ENCODE peak calls at places on chromosomes 5 and 9, in nine cellular contexts. H, L, C, Q, E, R, K, Z and M are unnamed samples.

GRCh38 chr9:130694205-130694604 is 625 bp downstream of the EXOSC2 start:
- DNase-seq in Q (no peak), L (no peak), C (no peak), H (no peak), Z (no peak), E (no peak), K (no peak), R (peak), M (no peak)

GRCh38 chr5:38640012-38640395 is 83.6 kb upstream of the LIFR start:
- DNase-seq in R (no peak), K (peak), H (no peak), Z (no peak), C (peak), L (peak), Q (no peak), E (peak), M (no peak)

GRCh38 chr9:117460743-117461142 is 45.9 kb upstream of the ASTN2 start:
- DNase-seq in L (no peak), Q (no peak), Z (no peak), C (no peak), E (no peak), K (no peak), R (no peak), H (no peak), M (no peak)

GRCh38 chr5:73233053-73233460 is 60.1 kb downstream of the TMEM174 start:
- DNase-seq in L (no peak), R (no peak), C (no peak), K (no peak), Z (no peak), Q (no peak), E (no peak), H (no peak), M (no peak)

GRCh38 chr9:96193356-96193755 is 108.6 kb downstream of the HSD17B3 start:
- DNase-seq in K (no peak), R (no peak), C (no peak), L (no peak), Z (no peak), H (no peak), E (peak), Q (no peak), M (no peak)

GRCh38 chr9:122087406-122088200 is 5.5 kb downstream of the TTLL11 start:
- DNase-seq in E (peak), H (no peak), C (peak), K (peak), R (no peak), L (no peak), Z (no peak), Q (no peak), M (no peak)

GRCh38 chr9:72925126-72925810 is 27.6 kb downstream of the ALDH1A1 start:
- DNase-seq in K (no peak), H (no peak), Q (no peak), E (no peak), L (no peak), R (no peak), C (no peak), Z (no peak), M (no peak)

GRCh38 chr9:128094950-128095544 is 27.0 kb downstream of the SLC25A25 start:
- DNase-seq in R (no peak), L (no peak), Q (peak), E (no peak), Z (no peak), K (no peak), H (no peak), C (no peak), M (no peak)

GRCh38 chr9:3526903-3527652 is 1.3 kb upstream of the RFX3 start:
- DNase-seq in H (no peak), R (peak), E (no peak), L (peak), C (peak), Q (no peak), K (no peak), Z (no peak), M (no peak)

GRCh38 chr5:87944553-87945320 is 323.9 kb downstream of the TMEM161B start:
- DNase-seq in C (no peak), H (peak), Q (no peak), K (peak), Z (no peak), E (peak), R (no peak), L (no peak), M (no peak)

GRCh38 chr9:94718936-94719335 is 7.6 kb upstream of the AOPEP start:
- DNase-seq in Q (no peak), C (no peak), E (no peak), K (no peak), R (no peak), L (no peak), Z (no peak), H (no peak), M (no peak)

GRCh38 chr5:150166193-150167162 is at the start of gene CDX1:
- DNase-seq in Q (no peak), E (no peak), R (no peak), L (no peak), C (no peak), K (no peak), Z (no peak), H (no peak), M (no peak)

GRCh38 chr9:127825319-127826051 is 22.8 kb downstream of the FPGS start:
- DNase-seq in L (no peak), E (no peak), Z (no peak), R (no peak), K (no peak), Q (peak), C (no peak), H (peak), M (no peak)

GRCh38 chr5:16784843-16785791 is 151.0 kb downstream of the MYO10 start:
- DNase-seq in R (peak), H (no peak), Q (no peak), K (no peak), C (peak), E (peak), L (no peak), Z (no peak), M (peak)

GRCh38 chr5:7856855-7857254 is 5.9 kb upstream of the CFAP90 start:
- DNase-seq in Q (no peak), H (peak), K (peak), R (peak), C (peak), E (peak), Z (no peak), L (peak), M (peak)

GRCh38 chr9:110977259-110977709 is 61.0 kb downstream of the LPAR1 start:
- DNase-seq in C (peak), E (peak), R (peak), L (peak), Q (no peak), K (peak), Z (no peak), H (no peak), M (no peak)

GRCh38 chr5:1399737-1400136 is 45.5 kb downstream of the SLC6A3 start:
- DNase-seq in Z (no peak), R (no peak), K (no peak), C (no peak), E (no peak), L (no peak), H (no peak), Q (no peak), M (no peak)

GRCh38 chr5:166571668-166572067 is 1719.8 kb upstream of the WWC1 start:
- DNase-seq in E (no peak), Q (no peak), R (no peak), C (no peak), Z (no peak), L (no peak), K (no peak), H (no peak), M (no peak)

GRCh38 chr5:156181656-156182055 is 145.3 kb upstream of the SGCD start:
- DNase-seq in Z (peak), L (no peak), H (no peak), R (no peak), Q (no peak), E (no peak), C (no peak), K (no peak), M (no peak)

GRCh38 chr9:137437691-137438590 is 3.2 kb downstream of the ENTPD8 start:
- DNase-seq in C (no peak), E (no peak), R (no peak), L (peak), Z (no peak), Q (peak), K (no peak), H (no peak), M (no peak)

GRCh38 chr5:148398698-148399121 is 15.0 kb downstream of the FBXO38 start:
- DNase-seq in L (no peak), Z (no peak), H (no peak), R (no peak), C (no peak), Q (no peak), E (no peak), K (no peak), M (no peak)
- TF ChIP-seq CTCF in L (peak), Z (peak), H (no peak), R (no peak), C (no peak), Q (no peak), E (no peak), K (no peak), M (no peak)

DNA sequence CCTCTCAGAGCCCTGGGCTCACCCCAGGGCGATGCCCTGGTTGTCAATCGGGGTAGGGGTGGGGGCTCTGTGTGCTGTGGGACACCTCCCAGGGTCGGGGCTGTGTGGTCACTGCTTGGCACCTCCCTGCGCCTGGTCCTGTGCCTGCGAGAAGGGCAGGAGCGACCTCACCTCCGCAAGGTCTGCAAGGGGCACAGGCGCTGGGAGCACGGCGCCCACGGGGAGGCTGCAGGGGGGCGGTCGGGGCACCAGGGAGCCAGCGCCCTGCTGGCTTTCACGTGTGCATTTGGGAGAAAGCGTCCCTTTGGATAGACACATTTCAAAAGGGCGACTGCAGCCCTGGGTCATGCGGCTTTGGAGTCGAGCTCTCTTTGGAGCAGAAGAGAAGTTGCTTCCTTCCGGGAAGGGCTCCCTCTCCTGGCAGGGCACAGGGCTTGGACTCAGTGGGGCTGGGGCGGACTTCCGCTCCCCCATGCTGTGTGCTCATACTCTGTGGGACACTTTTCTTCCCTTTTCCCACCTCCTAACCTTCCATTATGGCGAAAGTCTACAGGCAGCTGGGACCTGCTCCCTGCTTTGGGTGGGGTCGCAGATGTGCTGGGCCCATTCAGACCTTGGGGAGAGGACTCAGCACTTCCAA is 52.8 kb upstream of the SLC28A3 start:
- DNase-seq in H (no peak), L (no peak), Z (no peak), E (no peak), Q (no peak), C (no peak), K (no peak), R (no peak), M (no peak)
- TF ChIP-seq CTCF in H (no peak), L (no peak), Z (no peak), E (no peak), Q (no peak), C (no peak), K (no peak), R (no peak), M (no peak)

GRCh38 chr9:85079374-85079773 is 409.8 kb downstream of the NTRK2 start:
- DNase-seq in Q (no peak), E (no peak), L (no peak), K (no peak), C (no peak), R (no peak), H (no peak), Z (no peak), M (no peak)
- TF ChIP-seq CTCF in Q (no peak), E (no peak), L (no peak), K (no peak), C (no peak), R (no peak), H (no peak), Z (no peak), M (no peak)

GRCh38 chr5:80656425-80656824 is 1.6 kb upstream of the DHFR start:
- DNase-seq in C (no peak), E (peak), K (no peak), H (no peak), R (no peak), Q (no peak), Z (no peak), L (no peak), M (no peak)
- TF ChIP-seq CTCF in C (no peak), E (no peak), K (no peak), H (peak), R (peak), Q (no peak), Z (peak), L (peak), M (peak)

GRCh38 chr9:91089405-91090131 is 272.1 kb downstream of the AUH start:
- DNase-seq in E (peak), L (peak), K (peak), H (no peak), Q (no peak), Z (no peak), R (peak), C (peak), M (peak)
- TF ChIP-seq CTCF in E (peak), L (peak), K (peak), H (no peak), Q (peak), Z (peak), R (peak), C (peak), M (peak)

GRCh38 chr5:106974256-106974655 is 696.5 kb downstream of the EFNA5 start:
- DNase-seq in K (no peak), Q (no peak), R (no peak), L (no peak), C (no peak), H (no peak), Z (no peak), E (no peak), M (no peak)
- TF ChIP-seq CTCF in K (no peak), Q (no peak), R (no peak), L (no peak), C (no peak), H (no peak), Z (no peak), E (no peak), M (no peak)

GRCh38 chr5:61362796-61363364 is 30.8 kb downstream of the ZSWIM6 start:
- DNase-seq in L (no peak), E (peak), C (peak), Q (no peak), Z (no peak), H (no peak), K (no peak), R (peak), M (no peak)
- TF ChIP-seq CTCF in L (peak), E (peak), C (peak), Q (no peak), Z (peak), H (peak), K (peak), R (peak), M (no peak)

GRCh38 chr9:136267261-136268111 is 21.9 kb upstream of the QSOX2 start:
- DNase-seq in Q (peak), H (peak), K (peak), L (peak), Z (peak), C (peak), E (peak), R (peak), M (peak)
- TF ChIP-seq CTCF in Q (no peak), H (no peak), K (peak), L (no peak), Z (peak), C (peak), E (peak), R (peak), M (peak)

GRCh38 chr5:139294372-139295165 is 1.0 kb downstream of the MATR3 start:
- DNase-seq in C (peak), K (peak), H (peak), Q (peak), L (peak), R (peak), E (peak), Z (no peak), M (peak)
- TF ChIP-seq CTCF in C (peak), K (peak), H (peak), Q (peak), L (no peak), R (peak), E (peak), Z (peak), M (peak)

GRCh38 chr9:115012476-115012875 is 82.1 kb upstream of the TNFSF8 start:
- DNase-seq in R (no peak), C (no peak), Q (no peak), H (no peak), Z (no peak), K (no peak), E (no peak), L (no peak), M (no peak)
- TF ChIP-seq CTCF in R (no peak), C (no peak), Q (no peak), H (no peak), Z (no peak), K (no peak), E (no peak), L (no peak), M (no peak)